ENCODE peak calls at places on chromosomes 3 and 15, in nine cellular contexts. P is mesendoderm; C is esophagus squamous epithelium; S is endodermal cell; T is CD8-positive, alpha-beta T cell; L is HCT116; D is upper lobe of left lung; I is tibial artery; M is AG04450. J is an unnamed sample.

GRCh38 chr3:105067361-105067760 is 299.3 kb upstream of the ALCAM start:
- DNase-seq in C (no peak), M (no peak), D (no peak), T (no peak), L (no peak), P (no peak), I (no peak), S (no peak), J (no peak)

GRCh38 chr3:182889948-182890629 is 90.2 kb downstream of the DCUN1D1 start:
- DNase-seq in C (no peak), I (no peak), M (no peak), S (no peak), L (no peak), D (no peak), P (no peak), T (no peak), J (no peak)

GRCh38 chr3:97928986-97929385 is 43.2 kb downstream of the RIOX2 start:
- DNase-seq in I (no peak), P (no peak), D (no peak), M (no peak), T (no peak), S (no peak), C (no peak), L (no peak), J (no peak)

GRCh38 chr3:46538803-46539442 is 27.2 kb downstream of the LRRC2 start:
- DNase-seq in C (peak), L (no peak), P (peak), D (no peak), M (no peak), S (no peak), T (peak), I (peak), J (no peak)

GRCh38 chr3:190083631-190084030 is 37.1 kb downstream of the P3H2 start:
- DNase-seq in M (no peak), L (no peak), P (no peak), C (no peak), S (no peak), D (no peak), I (no peak), T (no peak), J (no peak)

GRCh38 chr3:175234075-175234474 is 374.9 kb downstream of the NAALADL2 start:
- DNase-seq in C (no peak), P (no peak), T (no peak), M (no peak), S (no peak), I (no peak), D (no peak), L (no peak), J (no peak)

GRCh38 chr15:51625236-51625635 is 2.7 kb upstream of the DMXL2 start:
- DNase-seq in L (no peak), I (no peak), D (no peak), P (no peak), S (no peak), M (no peak), T (no peak), C (no peak), J (no peak)

GRCh38 chr3:123834631-123835030 is 49.5 kb downstream of the MYLK start:
- DNase-seq in P (no peak), I (no peak), D (no peak), L (no peak), S (no peak), T (no peak), M (peak), C (no peak), J (no peak)

GRCh38 chr3:195715583-195716266 is 5.1 kb upstream of the MUC20 start:
- DNase-seq in I (no peak), C (no peak), P (no peak), T (no peak), S (peak), L (peak), M (no peak), D (no peak), J (peak)

GRCh38 chr3:169432692-169433432 is 230.7 kb downstream of the MECOM start:
- DNase-seq in S (no peak), T (no peak), M (no peak), P (no peak), L (no peak), I (no peak), C (no peak), D (no peak), J (peak)

GRCh38 chr3:140440446-140440845 is 237.4 kb upstream of the TRIM42 start:
- DNase-seq in T (no peak), S (no peak), C (no peak), L (no peak), I (no peak), P (no peak), D (no peak), M (no peak), J (no peak)

GRCh38 chr3:116077059-116077458 is 368.2 kb downstream of the LSAMP start:
- DNase-seq in S (no peak), D (no peak), M (no peak), P (no peak), T (no peak), L (no peak), I (no peak), C (no peak), J (no peak)

GRCh38 chr3:130760922-130761321 is 14.3 kb upstream of the PIK3R4 start:
- DNase-seq in P (peak), L (no peak), D (no peak), I (no peak), S (no peak), T (no peak), M (no peak), C (no peak), J (peak)

GRCh38 chr3:172542999-172543398 is 19.8 kb upstream of the TNFSF10 start:
- DNase-seq in S (no peak), C (no peak), I (no peak), D (no peak), L (no peak), T (no peak), M (no peak), P (no peak), J (peak)

GRCh38 chr15:82122754-82123400 is 77.1 kb upstream of the MEX3B start:
- DNase-seq in T (no peak), I (peak), D (no peak), P (peak), M (peak), S (no peak), C (no peak), L (peak), J (no peak)

GRCh38 chr15:99440551-99441426 is 125.0 kb upstream of the MEF2A start:
- DNase-seq in S (peak), D (peak), P (no peak), M (no peak), T (peak), I (peak), L (no peak), C (no peak), J (no peak)

GRCh38 chr15:31159837-31160236 is 58.3 kb upstream of the TRPM1 start:
- DNase-seq in D (no peak), P (no peak), S (no peak), C (no peak), T (no peak), M (no peak), I (no peak), L (no peak), J (no peak)

GRCh38 chr3:172159962-172160538 is 120.7 kb downstream of the FNDC3B start:
- DNase-seq in S (peak), T (no peak), M (no peak), P (peak), I (peak), C (no peak), L (no peak), D (no peak), J (no peak)

GRCh38 chr3:13087320-13087985 is 14.2 kb upstream of the IQSEC1 start:
- DNase-seq in P (no peak), L (no peak), I (no peak), C (no peak), M (no peak), D (no peak), S (no peak), T (no peak), J (no peak)

GRCh38 chr3:73804204-73804603 is 179.5 kb upstream of the PDZRN3 start:
- DNase-seq in P (no peak), M (no peak), T (no peak), L (no peak), D (no peak), I (no peak), C (no peak), S (no peak), J (no peak)

GRCh38 chr3:67109651-67110204 is 111.6 kb downstream of the KBTBD8 start:
- DNase-seq in T (no peak), S (no peak), P (peak), L (peak), C (no peak), I (no peak), M (peak), D (no peak), J (peak)

GRCh38 chr3:107716734-107717133 is 194.0 kb downstream of the BBX start:
- DNase-seq in S (no peak), I (no peak), T (no peak), P (no peak), D (no peak), C (no peak), M (no peak), L (no peak), J (no peak)

GRCh38 chr15:101288905-101289513 is 6.0 kb downstream of the SNRPA1 start:
- DNase-seq in L (peak), C (no peak), T (no peak), M (no peak), D (no peak), P (peak), S (peak), I (no peak), J (peak)

GRCh38 chr3:72791132-72791531 is 57.1 kb downstream of the SHQ1 start:
- DNase-seq in P (peak), S (no peak), T (no peak), I (no peak), M (no peak), L (no peak), C (no peak), D (no peak), J (no peak)

GRCh38 chr15:69679623-69680228 is 227.1 kb downstream of the RPLP1 start:
- DNase-seq in L (no peak), T (no peak), P (no peak), I (no peak), C (no peak), S (no peak), D (no peak), M (no peak), J (no peak)

GRCh38 chr3:43769471-43770425 is 79.0 kb downstream of the ABHD5 start:
- DNase-seq in P (peak), I (peak), D (peak), T (peak), S (peak), C (peak), L (peak), M (peak), J (peak)

GRCh38 chr3:143590660-143591059 is 257.6 kb downstream of the SLC9A9 start:
- DNase-seq in T (no peak), L (no peak), S (no peak), I (no peak), M (no peak), C (no peak), P (peak), D (no peak), J (no peak)

GRCh38 chr3:160677459-160677901 is 520 bp downstream of the ARL14 start:
- DNase-seq in I (no peak), L (no peak), S (peak), D (no peak), C (no peak), P (peak), T (no peak), M (no peak), J (no peak)

GRCh38 chr3:27666708-27667107 is 55.4 kb downstream of the EOMES start:
- DNase-seq in L (no peak), T (no peak), D (peak), S (peak), P (peak), C (peak), M (peak), I (peak), J (no peak)

GRCh38 chr15:53580371-53580770 is 179.1 kb downstream of the WDR72 start:
- DNase-seq in T (no peak), L (no peak), I (no peak), C (no peak), P (no peak), S (no peak), D (no peak), M (no peak), J (no peak)

GRCh38 chr3:177445591-177445990 is 248.3 kb upstream of the TBL1XR1 start:
- DNase-seq in P (no peak), I (no peak), C (no peak), L (no peak), T (no peak), M (no peak), D (no peak), S (no peak), J (no peak)

GRCh38 chr15:75352186-75352585 is 5.3 kb downstream of the NEIL1 start:
- DNase-seq in D (no peak), I (no peak), S (no peak), M (no peak), C (no peak), L (no peak), P (no peak), T (no peak), J (no peak)

GRCh38 chr3:140736863-140737460 is 59.1 kb downstream of the TRIM42 start:
- DNase-seq in S (peak), D (no peak), L (no peak), M (no peak), I (no peak), P (peak), T (no peak), C (no peak), J (peak)

DNA sequence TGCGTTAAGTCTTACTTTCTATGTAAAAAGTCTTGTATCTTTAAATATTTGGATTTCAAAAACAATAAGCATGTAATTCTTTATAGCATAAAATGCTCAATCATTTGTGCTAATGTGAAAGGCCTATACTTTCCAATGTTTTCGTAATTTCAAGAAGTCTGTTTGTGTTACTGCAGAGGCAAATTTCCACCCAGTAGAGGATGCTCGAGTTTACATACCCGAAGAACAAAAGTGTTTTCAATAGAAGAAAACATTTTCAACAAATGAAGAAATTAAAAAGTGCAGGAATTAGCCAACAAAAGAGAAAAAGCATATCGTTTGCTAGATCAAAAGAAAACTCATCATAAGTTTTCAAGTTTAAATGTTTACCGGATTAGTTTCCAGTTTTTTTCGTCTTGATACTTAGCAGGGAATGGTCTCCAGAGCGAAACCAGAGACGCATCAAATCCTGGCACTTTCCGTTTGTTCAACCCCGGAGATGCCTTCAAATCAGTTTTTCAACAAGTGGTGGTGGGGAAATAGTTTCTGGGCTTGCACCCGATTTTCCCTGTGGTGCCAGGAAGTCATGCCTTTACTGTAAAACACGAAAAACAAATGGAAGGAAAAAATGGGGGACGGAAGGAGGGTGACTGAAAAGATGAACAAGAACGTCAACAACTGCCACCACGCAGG is 1.0 kb downstream of the CGGBP1 start:
- DNase-seq in P (peak), S (no peak), I (no peak), L (no peak), C (no peak), D (no peak), T (peak), M (no peak), J (no peak)
- H3K27ac ChIP-seq in P (no peak), S (peak), I (peak), L (peak), C (peak), D (peak), T (peak), M (peak), J (peak)

DNA sequence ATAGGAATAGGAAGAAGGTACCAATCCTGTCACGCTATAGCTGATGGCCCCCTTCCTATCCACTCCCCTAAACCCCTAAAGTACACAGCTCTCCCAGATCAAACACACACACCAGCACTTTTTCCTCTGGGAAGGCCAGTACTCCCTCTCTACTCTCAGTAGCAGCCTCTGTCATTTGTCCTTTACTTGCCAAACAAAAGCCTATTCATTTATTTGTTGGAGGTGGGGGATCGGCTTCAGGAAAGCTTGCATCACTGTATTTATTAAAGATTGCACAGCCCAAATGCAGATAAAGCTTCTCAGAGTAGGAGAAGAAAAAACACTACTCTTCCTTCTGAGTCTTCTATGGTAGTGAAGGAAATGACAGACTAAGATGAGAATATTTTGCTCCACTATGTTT is 429.7 kb upstream of the RASGRP1 start:
- DNase-seq in L (no peak), M (no peak), D (no peak), T (no peak), C (no peak), I (no peak), S (no peak), P (no peak), J (no peak)
- H3K27ac ChIP-seq in L (no peak), M (no peak), D (no peak), T (no peak), C (no peak), I (no peak), S (no peak), P (no peak), J (no peak)

GRCh38 chr15:58934114-58934447 is 602 bp upstream of the SLTM start:
- DNase-seq in C (no peak), S (no peak), M (no peak), T (no peak), I (no peak), D (no peak), L (no peak), P (no peak), J (no peak)

GRCh38 chr15:58933311-58934113 is at the start of gene SLTM:
- DNase-seq in I (peak), P (peak), S (peak), M (peak), D (peak), T (peak), C (peak), L (peak), J (peak)

GRCh38 chr15:58931985-58932384 is 1.5 kb downstream of the SLTM start:
- DNase-seq in T (no peak), D (no peak), M (no peak), I (no peak), L (no peak), S (no peak), P (no peak), C (no peak), J (peak)

GRCh38 chr15:58932791-58933310 is 628 bp downstream of the SLTM start:
- DNase-seq in L (no peak), C (no peak), M (no peak), T (no peak), P (no peak), D (peak), I (no peak), S (no peak), J (peak)

GRCh38 chr15:58934521-58934920 is 1.0 kb upstream of the SLTM start:
- DNase-seq in D (no peak), I (no peak), S (no peak), L (peak), P (no peak), T (no peak), M (no peak), C (no peak), J (peak)
- H3K27ac ChIP-seq in D (peak), I (peak), S (peak), L (peak), P (no peak), T (peak), M (no peak), C (peak), J (peak)

GRCh38 chr15:46713045-46713444 is 1004.3 kb upstream of the SEMA6D start:
- DNase-seq in D (no peak), I (no peak), L (no peak), T (no peak), P (no peak), M (no peak), C (no peak), S (no peak), J (no peak)

GRCh38 chr15:46708226-46708625 is 1009.1 kb upstream of the SEMA6D start:
- DNase-seq in M (no peak), D (no peak), T (no peak), S (no peak), C (no peak), P (no peak), I (no peak), L (no peak), J (no peak)

GRCh38 chr15:46707452-46707851 is 1009.9 kb upstream of the SEMA6D start:
- DNase-seq in P (no peak), S (no peak), D (no peak), M (no peak), C (no peak), T (no peak), I (no peak), L (no peak), J (no peak)

GRCh38 chr15:46710561-46710960 is 1006.7 kb upstream of the SEMA6D start:
- DNase-seq in I (no peak), T (no peak), M (no peak), L (no peak), C (no peak), S (no peak), P (peak), D (no peak), J (no peak)

DNA sequence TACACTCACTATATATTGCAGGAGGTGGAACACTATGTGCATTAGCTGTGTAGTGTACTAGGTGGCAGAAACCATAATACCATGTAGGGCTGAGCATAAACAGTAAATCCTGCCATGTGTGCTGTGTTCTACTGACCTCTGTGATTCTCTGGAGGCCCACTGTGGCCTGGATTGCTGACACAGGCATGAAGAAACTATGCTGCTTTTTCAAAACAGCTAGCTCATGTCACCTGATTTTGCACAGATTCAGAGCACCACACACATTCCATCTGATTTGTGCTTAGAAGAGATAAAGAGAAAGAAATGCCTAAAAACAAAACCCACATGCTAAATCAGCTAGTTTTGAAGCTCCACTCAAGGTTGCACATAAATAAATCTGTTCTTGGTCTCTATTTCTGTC is 1007.8 kb upstream of the SEMA6D start:
- DNase-seq in M (no peak), C (no peak), T (no peak), I (no peak), S (no peak), L (no peak), D (no peak), P (no peak), J (peak)
- H3K27ac ChIP-seq in M (no peak), C (no peak), T (no peak), I (no peak), S (no peak), L (no peak), D (no peak), P (no peak), J (no peak)

DNA sequence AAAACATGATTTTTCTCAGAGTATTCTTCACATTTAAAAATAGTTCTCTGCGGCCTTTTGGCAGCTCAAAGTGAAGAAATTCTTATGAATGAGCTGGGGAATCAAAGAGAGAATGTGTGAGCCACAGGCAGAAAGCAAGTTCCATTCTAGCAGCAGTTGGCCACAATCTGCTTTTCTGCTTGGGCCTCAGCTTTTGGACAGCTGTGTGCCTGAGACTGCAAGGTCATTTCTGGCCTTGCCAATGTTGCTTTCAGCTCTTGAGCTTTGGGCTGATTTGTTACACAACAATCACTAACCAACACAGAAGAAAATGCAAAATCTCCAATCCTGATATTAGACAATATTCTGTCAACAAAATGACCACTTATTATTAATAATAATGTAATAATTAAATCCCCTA is 14.4 kb upstream of the TM4SF4 start:
- DNase-seq in I (peak), D (no peak), S (no peak), L (no peak), T (no peak), M (no peak), P (no peak), C (no peak), J (no peak)
- H3K27ac ChIP-seq in I (peak), D (no peak), S (no peak), L (no peak), T (no peak), M (no peak), P (no peak), C (peak), J (no peak)

GRCh38 chr3:71152039-71152891 is 431.3 kb downstream of the FOXP1 start:
- DNase-seq in C (no peak), S (peak), T (no peak), P (peak), L (no peak), I (no peak), D (no peak), M (no peak), J (no peak)
- H3K27ac ChIP-seq in C (no peak), S (no peak), T (no peak), P (no peak), L (no peak), I (no peak), D (no peak), M (no peak), J (no peak)

J was measured in trophoblast cell.